ENCODE peak calls at places on chromosomes 2 and 18, in six cellular contexts. O, S, K, V, U and X are unnamed samples.

GRCh38 chr2:241745276-241745675 is 10.8 kb downstream of the D2HGDH start:
- DNase-seq in K (no peak), U (no peak), O (no peak), V (no peak), S (no peak), X (no peak)

GRCh38 chr2:190110699-190111098 is 48.2 kb upstream of the MSTN start:
- DNase-seq in K (no peak), O (no peak), S (no peak), V (no peak), U (no peak), X (no peak)

GRCh38 chr2:5913729-5914390 is 221.7 kb downstream of the SOX11 start:
- DNase-seq in U (no peak), K (no peak), O (no peak), S (no peak), V (no peak), X (no peak)

GRCh38 chr2:202760848-202761247 is 110.7 kb downstream of the ICA1L start:
- DNase-seq in S (no peak), O (no peak), V (no peak), K (no peak), U (peak), X (no peak)

GRCh38 chr2:189285962-189286648 is 106.5 kb upstream of the COL5A2 start:
- DNase-seq in S (peak), V (no peak), O (peak), U (peak), K (peak), X (peak)

GRCh38 chr2:126797622-126798275 is 100.9 kb upstream of the TEX51 start:
- DNase-seq in O (no peak), U (no peak), K (no peak), V (no peak), S (no peak), X (no peak)

GRCh38 chr18:74457743-74458465 is 796 bp upstream of the DIPK1C start:
- DNase-seq in K (no peak), S (no peak), O (no peak), U (no peak), V (no peak), X (no peak)

GRCh38 chr2:74079522-74080341 is 68.0 kb downstream of the BOLA3 start:
- DNase-seq in O (no peak), S (no peak), U (no peak), V (no peak), K (peak), X (no peak)

GRCh38 chr2:222305510-222306392 is 7.0 kb upstream of the PAX3 start:
- DNase-seq in O (peak), U (no peak), S (peak), K (no peak), V (no peak), X (no peak)

GRCh38 chr2:221791840-221792239 is 219.7 kb upstream of the EPHA4 start:
- DNase-seq in O (no peak), K (peak), S (peak), V (no peak), U (peak), X (no peak)